ENCODE peak calls at places on chromosomes 3 and 15, in eight cellular contexts. J is WTC11; Z is stromal cell of bone marrow; L is fibroblast of gingiva; C is activated gamma-delta T cell treated with anti-CD3 and anti-CD28 coated beads, Interleukin-2, amount 50 U/mL, for 16 hours; P is HAP-1; D is KBM-7; U is A172. F is an unnamed sample.

GRCh38 chr15:60695713-60696522 is 217.0 kb upstream of the ICE2 start:
- DNase-seq in J (no peak), U (no peak), D (no peak), Z (no peak), P (no peak), C (peak; percentile 42), L (no peak), F (peak; percentile 22)

GRCh38 chr3:138867996-138868395 is 33.3 kb upstream of the PIK3CB start:
- DNase-seq in U (peak; percentile 55), J (no peak), D (no peak), L (no peak), P (no peak), Z (no peak), C (no peak), F (no peak)

GRCh38 chr3:73026111-73026510 is 29.5 kb downstream of the PPP4R2 start:
- DNase-seq in J (no peak), P (no peak), Z (no peak), D (no peak), C (no peak), U (no peak), L (no peak), F (peak; percentile 25)

GRCh38 chr15:90000175-90000923 is 775 bp upstream of the ZNF710 start:
- DNase-seq in J (peak; percentile 32), U (no peak), L (no peak), C (no peak), D (no peak), P (peak; percentile 33), Z (no peak), F (peak; percentile 52)

GRCh38 chr3:52004158-52004787 is 8.6 kb upstream of the RPL29 start:
- DNase-seq in Z (no peak), U (no peak), D (peak; percentile 69), P (peak; percentile 74), J (peak; percentile 76), C (no peak), L (peak; percentile 27), F (peak; percentile 71)

GRCh38 chr3:62529230-62529629 is 155.9 kb upstream of the FEZF2 start:
- DNase-seq in D (peak; percentile 18), U (peak; percentile 27), L (no peak), Z (no peak), C (no peak), J (peak; percentile 83), P (peak; percentile 80), F (peak; percentile 20)

GRCh38 chr3:177236704-177237103 is 39.4 kb upstream of the TBL1XR1 start:
- DNase-seq in L (no peak), J (no peak), P (no peak), U (peak; percentile 3), Z (peak; percentile 29), D (no peak), C (no peak), F (no peak)

GRCh38 chr15:68816795-68817303 is 3.8 kb downstream of the ANP32A start:
- DNase-seq in D (no peak), P (no peak), C (no peak), Z (no peak), U (no peak), J (no peak), L (peak; percentile 75), F (no peak)

GRCh38 chr3:72848703-72849081 is 447 bp upstream of the SHQ1 start:
- DNase-seq in P (no peak), L (no peak), J (no peak), Z (no peak), U (peak; percentile 34), C (no peak), D (no peak), F (no peak)

GRCh38 chr3:184275961-184276910 is at the start of gene ECE2:
- DNase-seq in C (no peak), L (no peak), P (no peak), J (no peak), D (no peak), Z (no peak), U (no peak), F (peak; percentile 59)

GRCh38 chr3:177536873-177537272 is 339.6 kb upstream of the TBL1XR1 start:
- DNase-seq in C (no peak), L (no peak), P (no peak), U (no peak), D (no peak), J (no peak), Z (no peak), F (no peak)

GRCh38 chr15:48537277-48538113 is 108.0 kb downstream of the FBN1 start:
- DNase-seq in D (no peak), L (no peak), Z (no peak), U (no peak), C (no peak), J (no peak), P (no peak), F (no peak)

GRCh38 chr3:31590650-31591049 is 57.9 kb downstream of the STT3B start:
- DNase-seq in C (no peak), D (no peak), P (no peak), U (no peak), L (no peak), J (no peak), Z (no peak), F (no peak)

GRCh38 chr15:93047621-93048425 is 41.2 kb downstream of the RGMA start:
- DNase-seq in C (peak; percentile 22), Z (no peak), L (no peak), D (peak; percentile 49), J (no peak), U (no peak), P (no peak), F (no peak)

GRCh38 chr3:40249168-40249567 is 60.3 kb upstream of the EIF1B start:
- DNase-seq in U (no peak), L (no peak), Z (no peak), D (no peak), P (no peak), C (no peak), J (no peak), F (no peak)

GRCh38 chr3:13111173-13111873 is 38.1 kb upstream of the IQSEC1 start:
- DNase-seq in L (no peak), U (peak; percentile 38), C (no peak), D (no peak), Z (no peak), P (no peak), J (no peak), F (no peak)

GRCh38 chr3:13494463-13495350 is 14.6 kb downstream of the HDAC11 start:
- DNase-seq in C (no peak), L (peak; percentile 36), P (peak; percentile 64), J (peak; percentile 57), D (no peak), Z (no peak), U (no peak), F (peak; percentile 74)

GRCh38 chr15:20294651-20295237 is 246.9 kb downstream of the GOLGA6L6 start:
- DNase-seq in P (peak; percentile 9), U (no peak), L (no peak), D (no peak), Z (no peak), J (no peak), C (no peak), F (no peak)

GRCh38 chr15:59436774-59437472 is 1.1 kb upstream of the FAM81A start:
- DNase-seq in L (no peak), C (no peak), U (no peak), D (no peak), J (no peak), Z (no peak), P (peak; percentile 32), F (peak; percentile 11)

GRCh38 chr3:193095366-193095765 is 145.7 kb upstream of the PLAAT1 start:
- DNase-seq in U (peak; percentile 42), J (no peak), Z (peak; percentile 3), L (no peak), C (no peak), D (no peak), P (no peak), F (no peak)

GRCh38 chr3:49813497-49814174 is at the start of gene UBA7:
- DNase-seq in P (no peak), D (peak; percentile 73), L (peak; percentile 58), C (no peak), U (peak; percentile 70), J (no peak), Z (peak; percentile 45), F (peak; percentile 84)

GRCh38 chr3:71684752-71685151 is 40.5 kb downstream of the EIF4E3 start:
- DNase-seq in L (peak; percentile 91), J (no peak), C (no peak), U (peak; percentile 57), D (no peak), P (peak; percentile 47), Z (peak; percentile 43), F (peak; percentile 91)

GRCh38 chr3:120497813-120498212 is 47.0 kb upstream of the FSTL1 start:
- DNase-seq in Z (no peak), D (no peak), P (no peak), L (no peak), C (no peak), J (no peak), U (peak; percentile 45), F (peak; percentile 21)

GRCh38 chr15:40912478-40912877 is 16.7 kb upstream of the DLL4 start:
- DNase-seq in C (no peak), D (no peak), P (no peak), J (no peak), U (no peak), Z (no peak), L (no peak), F (no peak)